ENCODE peak calls at places on chromosomes 3 and 15, in four cellular contexts. One of them, this sample, is unnamed.

GRCh38 chr15:37931868-37932267 is 2.6 kb upstream of the TMCO5A start:
- DNase-seq in stimulated activated CD4-positive, alpha-beta T cell treated with anti-CD3 and anti-CD28 coated beads, Interleukin-2, amount 100 ng/mL, for 24 hours: no peak
- DNase-seq in NCI-H524: no peak
- DNase-seq in GM06990: no peak
- DNase-seq in this sample: no peak

GRCh38 chr15:44710236-44711088 is 661 bp downstream of the PATL2 start:
- DNase-seq in stimulated activated CD4-positive, alpha-beta T cell treated with anti-CD3 and anti-CD28 coated beads, Interleukin-2, amount 100 ng/mL, for 24 hours: no peak
- DNase-seq in GM06990: no peak
- DNase-seq in NCI-H524: peak; percentile 34
- DNase-seq in this sample: no peak

GRCh38 chr15:39613271-39613670 is 32.4 kb downstream of the THBS1 start:
- DNase-seq in NCI-H524: no peak
- DNase-seq in GM06990: no peak
- DNase-seq in stimulated activated CD4-positive, alpha-beta T cell treated with anti-CD3 and anti-CD28 coated beads, Interleukin-2, amount 100 ng/mL, for 24 hours: no peak
- DNase-seq in this sample: no peak

GRCh38 chr3:150721285-150722130 is 17.8 kb upstream of the ERICH6 start:
- DNase-seq in stimulated activated CD4-positive, alpha-beta T cell treated with anti-CD3 and anti-CD28 coated beads, Interleukin-2, amount 100 ng/mL, for 24 hours: no peak
- DNase-seq in GM06990: no peak
- DNase-seq in NCI-H524: peak; percentile 82
- DNase-seq in this sample: peak; percentile 30

GRCh38 chr3:43030162-43030935 is 51.2 kb downstream of the GASK1A start:
- DNase-seq in stimulated activated CD4-positive, alpha-beta T cell treated with anti-CD3 and anti-CD28 coated beads, Interleukin-2, amount 100 ng/mL, for 24 hours: no peak
- DNase-seq in NCI-H524: no peak
- DNase-seq in GM06990: no peak
- DNase-seq in this sample: no peak

GRCh38 chr3:20007960-20008359 is 4.1 kb downstream of the PP2D1 start:
- DNase-seq in stimulated activated CD4-positive, alpha-beta T cell treated with anti-CD3 and anti-CD28 coated beads, Interleukin-2, amount 100 ng/mL, for 24 hours: no peak
- DNase-seq in GM06990: no peak
- DNase-seq in NCI-H524: no peak
- DNase-seq in this sample: no peak

GRCh38 chr3:195260286-195260905 is 10.6 kb downstream of the XXYLT1 start:
- DNase-seq in GM06990: no peak
- DNase-seq in stimulated activated CD4-positive, alpha-beta T cell treated with anti-CD3 and anti-CD28 coated beads, Interleukin-2, amount 100 ng/mL, for 24 hours: peak; percentile 23
- DNase-seq in NCI-H524: peak; percentile 80
- DNase-seq in this sample: peak; percentile 28

GRCh38 chr3:188734395-188734794 is 437.4 kb upstream of the TPRG1 start:
- DNase-seq in NCI-H524: peak; percentile 100
- DNase-seq in GM06990: no peak
- DNase-seq in stimulated activated CD4-positive, alpha-beta T cell treated with anti-CD3 and anti-CD28 coated beads, Interleukin-2, amount 100 ng/mL, for 24 hours: no peak
- DNase-seq in this sample: no peak

GRCh38 chr3:31384117-31384516 is 148.6 kb upstream of the STT3B start:
- DNase-seq in stimulated activated CD4-positive, alpha-beta T cell treated with anti-CD3 and anti-CD28 coated beads, Interleukin-2, amount 100 ng/mL, for 24 hours: no peak
- DNase-seq in GM06990: no peak
- DNase-seq in NCI-H524: no peak
- DNase-seq in this sample: no peak

GRCh38 chr3:143586565-143586964 is 261.7 kb downstream of the SLC9A9 start:
- DNase-seq in stimulated activated CD4-positive, alpha-beta T cell treated with anti-CD3 and anti-CD28 coated beads, Interleukin-2, amount 100 ng/mL, for 24 hours: no peak
- DNase-seq in GM06990: no peak
- DNase-seq in NCI-H524: no peak
- DNase-seq in this sample: peak; percentile 70

GRCh38 chr3:52775877-52776276 is 1.5 kb upstream of the ITIH1 start:
- DNase-seq in stimulated activated CD4-positive, alpha-beta T cell treated with anti-CD3 and anti-CD28 coated beads, Interleukin-2, amount 100 ng/mL, for 24 hours: no peak
- DNase-seq in GM06990: no peak
- DNase-seq in NCI-H524: no peak
- DNase-seq in this sample: no peak

GRCh38 chr15:71934446-71934845 is 124.1 kb downstream of the NR2E3 start:
- DNase-seq in GM06990: no peak
- DNase-seq in NCI-H524: no peak
- DNase-seq in stimulated activated CD4-positive, alpha-beta T cell treated with anti-CD3 and anti-CD28 coated beads, Interleukin-2, amount 100 ng/mL, for 24 hours: no peak
- DNase-seq in this sample: no peak

GRCh38 chr3:154105218-154105975 is 15.8 kb upstream of the ARHGEF26 start:
- DNase-seq in GM06990: no peak
- DNase-seq in NCI-H524: no peak
- DNase-seq in stimulated activated CD4-positive, alpha-beta T cell treated with anti-CD3 and anti-CD28 coated beads, Interleukin-2, amount 100 ng/mL, for 24 hours: no peak
- DNase-seq in this sample: peak; percentile 77

GRCh38 chr3:38614091-38614490 is 35.4 kb downstream of the SCN5A start:
- DNase-seq in GM06990: no peak
- DNase-seq in stimulated activated CD4-positive, alpha-beta T cell treated with anti-CD3 and anti-CD28 coated beads, Interleukin-2, amount 100 ng/mL, for 24 hours: no peak
- DNase-seq in NCI-H524: no peak
- DNase-seq in this sample: no peak

GRCh38 chr15:78366342-78366741 is 26.2 kb downstream of the CRABP1 start:
- DNase-seq in GM06990: no peak
- DNase-seq in stimulated activated CD4-positive, alpha-beta T cell treated with anti-CD3 and anti-CD28 coated beads, Interleukin-2, amount 100 ng/mL, for 24 hours: no peak
- DNase-seq in NCI-H524: no peak
- DNase-seq in this sample: no peak

GRCh38 chr15:89199734-89200133 is 21.6 kb downstream of the RLBP1 start:
- DNase-seq in NCI-H524: no peak
- DNase-seq in stimulated activated CD4-positive, alpha-beta T cell treated with anti-CD3 and anti-CD28 coated beads, Interleukin-2, amount 100 ng/mL, for 24 hours: no peak
- DNase-seq in GM06990: no peak
- DNase-seq in this sample: no peak

GRCh38 chr3:127796045-127796720 is 26.1 kb downstream of the MGLL start:
- DNase-seq in stimulated activated CD4-positive, alpha-beta T cell treated with anti-CD3 and anti-CD28 coated beads, Interleukin-2, amount 100 ng/mL, for 24 hours: no peak
- DNase-seq in GM06990: no peak
- DNase-seq in NCI-H524: no peak
- DNase-seq in this sample: no peak

GRCh38 chr15:40796041-40796440 is 10.8 kb upstream of the ZFYVE19 start:
- DNase-seq in NCI-H524: no peak
- DNase-seq in stimulated activated CD4-positive, alpha-beta T cell treated with anti-CD3 and anti-CD28 coated beads, Interleukin-2, amount 100 ng/mL, for 24 hours: no peak
- DNase-seq in GM06990: no peak
- DNase-seq in this sample: no peak

GRCh38 chr3:147299656-147300055 is 106.7 kb downstream of the ZIC4 start:
- DNase-seq in GM06990: no peak
- DNase-seq in stimulated activated CD4-positive, alpha-beta T cell treated with anti-CD3 and anti-CD28 coated beads, Interleukin-2, amount 100 ng/mL, for 24 hours: no peak
- DNase-seq in NCI-H524: no peak
- DNase-seq in this sample: no peak

This sample was measured in thyroid gland.